ENCODE peak calls at places on chromosomes 5 and 9, in eight cellular contexts. U is heart left ventricle, D is cardiac muscle cell, I is HFF-Myc, T is pancreas, G is breast epithelium, S is A549, P is AG10803. Q is an unnamed sample.

GRCh38 chr5:43036856-43037711 is 3.0 kb downstream of the ANXA2R start:
- DNase-seq in P (no peak), G (no peak), I (no peak), T (no peak), D (no peak), U (no peak), S (no peak), Q (no peak)

GRCh38 chr9:35835216-35835604 is 6.2 kb downstream of the TMEM8B start:
- DNase-seq in S (no peak), P (no peak), G (no peak), D (no peak), I (no peak), U (no peak), T (no peak), Q (no peak)

GRCh38 chr5:56490971-56491468 is 257.9 kb upstream of the ANKRD55 start:
- DNase-seq in D (peak), T (no peak), G (peak), S (no peak), I (no peak), P (no peak), U (no peak), Q (no peak)

GRCh38 chr9:126058631-126059030 is 268.0 kb upstream of the MVB12B start:
- DNase-seq in U (no peak), G (no peak), D (no peak), S (no peak), I (no peak), P (no peak), T (no peak), Q (no peak)

GRCh38 chr5:156759156-156759555 is 90.9 kb upstream of the PPP1R2B start:
- DNase-seq in U (peak), T (no peak), G (no peak), S (no peak), I (no peak), D (no peak), P (no peak), Q (no peak)

GRCh38 chr9:111231801-111232580 is 98.0 kb downstream of the OR2K2 start:
- DNase-seq in S (no peak), U (no peak), P (no peak), G (no peak), T (no peak), D (no peak), I (no peak), Q (no peak)

GRCh38 chr9:110877376-110877775 is 160.9 kb downstream of the LPAR1 start:
- DNase-seq in U (no peak), D (no peak), I (no peak), G (no peak), P (no peak), T (no peak), S (no peak), Q (no peak)

GRCh38 chr5:52603742-52604141 is 184.0 kb upstream of the ITGA1 start:
- DNase-seq in P (no peak), G (no peak), U (no peak), T (no peak), D (no peak), S (no peak), I (no peak), Q (no peak)

GRCh38 chr9:34380511-34381315 is 4.0 kb upstream of the MYORG start:
- DNase-seq in S (peak), G (no peak), D (peak), U (peak), T (peak), P (peak), I (peak), Q (no peak)

GRCh38 chr9:115161431-115161830 is 43.5 kb upstream of the TNC start:
- DNase-seq in T (no peak), D (no peak), S (no peak), I (no peak), P (no peak), G (no peak), U (no peak), Q (no peak)

GRCh38 chr9:35859310-35859994 is 10.7 kb downstream of the OR13J1 start:
- DNase-seq in P (peak), G (no peak), D (no peak), I (no peak), T (no peak), S (peak), U (peak), Q (no peak)

GRCh38 chr9:12699529-12699928 is 6.3 kb downstream of the TYRP1 start:
- DNase-seq in I (no peak), S (no peak), P (peak), D (peak), G (no peak), T (no peak), U (no peak), Q (no peak)
- TF ChIP-seq CTCF in I (no peak), S (no peak), P (peak), D (peak), G (no peak), T (no peak), U (no peak), Q (peak)

DNA sequence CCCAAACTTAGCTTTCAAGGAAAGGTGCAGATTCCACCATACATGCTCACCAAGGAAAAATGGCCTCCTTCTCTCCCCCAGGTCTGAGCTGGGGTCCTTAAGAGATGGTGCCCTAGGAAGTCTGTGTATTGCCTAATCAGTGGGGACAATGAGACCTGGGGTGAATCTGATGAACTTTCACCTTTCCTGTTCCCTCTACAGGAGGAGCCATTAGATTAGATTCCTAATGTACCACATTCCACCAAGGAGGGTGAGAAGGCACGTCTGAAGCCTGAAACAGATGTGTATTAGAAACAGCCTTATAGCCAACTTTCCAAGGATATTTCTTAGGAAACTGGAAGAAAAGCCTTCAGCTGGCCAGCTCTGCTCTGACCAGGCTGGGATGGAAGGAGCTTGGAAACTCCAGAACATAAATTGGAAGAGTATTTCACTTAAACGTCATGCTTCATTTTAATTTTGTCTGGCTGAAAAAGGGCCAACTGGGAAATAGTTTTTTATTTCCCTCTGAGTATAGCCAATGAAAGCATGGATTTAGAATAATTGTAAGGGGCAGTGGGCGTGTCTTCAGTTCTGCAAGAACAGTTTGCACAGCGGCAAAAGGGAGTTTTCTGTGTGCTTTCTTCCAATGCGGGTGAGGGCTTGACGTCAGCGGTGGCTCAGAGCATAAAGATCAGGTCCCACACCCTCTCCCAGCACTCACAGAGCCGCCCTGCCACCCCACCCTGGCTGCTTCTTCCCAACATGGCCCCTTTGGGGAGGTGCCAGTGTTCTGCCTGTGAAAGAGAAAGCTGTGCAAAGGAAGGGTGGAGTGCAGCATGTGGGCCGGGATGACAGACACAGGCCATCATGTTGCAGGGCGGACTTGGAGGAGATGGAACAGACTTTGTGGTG is 210.9 kb downstream of the ESM1 start:
- DNase-seq in S (no peak), G (no peak), P (peak), U (peak), D (no peak), T (no peak), I (no peak), Q (no peak)
- H3K4me3 ChIP-seq in S (no peak), G (no peak), P (peak), U (peak), D (no peak), T (no peak), I (no peak), Q (no peak)

GRCh38 chr5:23136958-23137357 is 283.8 kb upstream of the CDH12 start:
- DNase-seq in S (no peak), P (no peak), U (no peak), G (no peak), T (no peak), D (no peak), I (no peak), Q (no peak)

GRCh38 chr5:23139338-23140171 is 286.4 kb upstream of the CDH12 start:
- DNase-seq in T (no peak), P (no peak), G (no peak), D (peak), S (peak), U (no peak), I (no peak), Q (no peak)
- TF ChIP-seq CTCF in T (no peak), P (no peak), G (no peak), D (no peak), S (peak), U (peak), I (no peak), Q (no peak)

GRCh38 chr5:81164466-81164865 is 68.7 kb upstream of the CKMT2 start:
- DNase-seq in T (no peak), D (no peak), U (no peak), I (no peak), S (no peak), G (no peak), P (no peak), Q (no peak)
- H3K4me3 ChIP-seq in T (no peak), D (no peak), U (no peak), I (no peak), S (no peak), G (no peak), P (no peak), Q (no peak)

DNA sequence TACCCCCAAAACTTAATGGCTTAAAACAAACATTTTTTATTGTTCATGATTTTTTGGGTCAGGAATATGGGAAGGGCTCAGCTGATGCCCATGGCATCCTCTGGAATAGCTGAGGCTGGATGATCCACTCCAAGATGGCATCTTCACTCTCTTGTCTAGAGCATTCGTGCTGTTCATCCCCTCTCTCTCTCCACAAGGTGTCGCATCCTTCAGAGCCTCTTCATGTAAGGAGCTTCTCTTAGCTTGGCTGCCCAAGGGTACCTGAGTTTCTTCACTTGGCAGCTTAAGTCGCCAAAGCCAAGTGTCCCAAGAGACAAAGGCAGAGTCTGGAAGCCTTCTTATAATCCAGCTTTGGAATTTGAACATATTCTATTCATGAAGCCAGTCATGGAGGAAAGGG is 294.7 kb downstream of the CHSY3 start:
- DNase-seq in U (no peak), S (peak), P (peak), T (no peak), I (peak), G (no peak), D (peak), Q (no peak)
- TF ChIP-seq CTCF in U (no peak), S (no peak), P (peak), T (no peak), I (peak), G (no peak), D (peak), Q (peak)